ENCODE peak calls at places on chromosomes 2 and 18, in seven cellular contexts. One of them, this sample, is unnamed. For H3K4me1, the result is how much of the 10 kb centered on the place peaks cover.

GRCh38 chr2:202436631-202437030 is 60.5 kb downstream of the BMPR2 start:
- DNase-seq in CD8-positive, alpha-beta T cell: no peak
- DNase-seq in kidney: no peak
- DNase-seq in IMR-90: peak
- DNase-seq in MM.1S: no peak
- DNase-seq in keratinocyte: no peak
- DNase-seq in fibroblast of lung: peak
- DNase-seq in this sample: no peak

GRCh38 chr2:70095833-70096670 is 8.8 kb downstream of the PCBP1 start:
- DNase-seq in CD8-positive, alpha-beta T cell: no peak
- DNase-seq in kidney: no peak
- DNase-seq in IMR-90: no peak
- DNase-seq in MM.1S: no peak
- DNase-seq in keratinocyte: no peak
- DNase-seq in fibroblast of lung: no peak
- DNase-seq in this sample: no peak

GRCh38 chr2:199870581-199870980 is 19.6 kb upstream of the FTCDNL1 start:
- DNase-seq in CD8-positive, alpha-beta T cell: no peak
- DNase-seq in kidney: no peak
- DNase-seq in IMR-90: peak
- DNase-seq in MM.1S: no peak
- DNase-seq in keratinocyte: no peak
- DNase-seq in fibroblast of lung: no peak
- DNase-seq in this sample: no peak

GRCh38 chr2:36965196-36965595 is 1.1 kb downstream of the STRN start:
- DNase-seq in CD8-positive, alpha-beta T cell: no peak
- DNase-seq in kidney: no peak
- DNase-seq in IMR-90: peak
- DNase-seq in MM.1S: no peak
- DNase-seq in keratinocyte: no peak
- DNase-seq in fibroblast of lung: peak
- DNase-seq in this sample: no peak

GRCh38 chr2:122236152-122236892 is 480.9 kb downstream of the TSN start:
- DNase-seq in CD8-positive, alpha-beta T cell: no peak
- DNase-seq in kidney: peak
- DNase-seq in IMR-90: no peak
- DNase-seq in MM.1S: no peak
- DNase-seq in keratinocyte: no peak
- DNase-seq in fibroblast of lung: peak
- DNase-seq in this sample: peak

GRCh38 chr18:75252136-75252535 is 41.5 kb downstream of the TSHZ1 start:
- DNase-seq in CD8-positive, alpha-beta T cell: no peak
- DNase-seq in kidney: no peak
- DNase-seq in IMR-90: no peak
- DNase-seq in MM.1S: no peak
- DNase-seq in keratinocyte: no peak
- DNase-seq in fibroblast of lung: peak
- DNase-seq in this sample: no peak

GRCh38 chr2:43384143-43384542 is 157.7 kb upstream of the ZFP36L2 start:
- DNase-seq in CD8-positive, alpha-beta T cell: no peak
- DNase-seq in kidney: no peak
- DNase-seq in IMR-90: no peak
- DNase-seq in MM.1S: no peak
- DNase-seq in keratinocyte: no peak
- DNase-seq in fibroblast of lung: no peak
- DNase-seq in this sample: no peak

GRCh38 chr18:22624171-22624570 is 206.5 kb upstream of the CTAGE1 start:
- DNase-seq in CD8-positive, alpha-beta T cell: no peak
- DNase-seq in kidney: no peak
- DNase-seq in IMR-90: no peak
- DNase-seq in MM.1S: no peak
- DNase-seq in keratinocyte: no peak
- DNase-seq in fibroblast of lung: no peak
- DNase-seq in this sample: no peak

GRCh38 chr2:223054193-223054781 is 2.3 kb downstream of the KCNE4 start:
- DNase-seq in CD8-positive, alpha-beta T cell: no peak
- DNase-seq in kidney: peak
- DNase-seq in IMR-90: peak
- DNase-seq in MM.1S: no peak
- DNase-seq in keratinocyte: no peak
- DNase-seq in fibroblast of lung: peak
- DNase-seq in this sample: peak

GRCh38 chr18:67621025-67621713 is 104.6 kb upstream of the DSEL start:
- DNase-seq in CD8-positive, alpha-beta T cell: no peak
- DNase-seq in kidney: no peak
- DNase-seq in IMR-90: no peak
- DNase-seq in MM.1S: no peak
- DNase-seq in keratinocyte: no peak
- DNase-seq in fibroblast of lung: no peak
- DNase-seq in this sample: no peak

GRCh38 chr2:9757430-9758287 is 85.6 kb upstream of the TAF1B start:
- DNase-seq in CD8-positive, alpha-beta T cell: no peak
- DNase-seq in kidney: no peak
- DNase-seq in IMR-90: peak
- DNase-seq in MM.1S: no peak
- DNase-seq in keratinocyte: no peak
- DNase-seq in fibroblast of lung: peak
- DNase-seq in this sample: no peak

GRCh38 chr2:60549250-60550150 is 4.0 kb downstream of the BCL11A start:
- DNase-seq in CD8-positive, alpha-beta T cell: no peak
- DNase-seq in kidney: peak
- DNase-seq in IMR-90: no peak
- DNase-seq in MM.1S: peak
- DNase-seq in keratinocyte: no peak
- DNase-seq in fibroblast of lung: no peak
- DNase-seq in this sample: peak

GRCh38 chr2:43266692-43267091 is 40.3 kb upstream of the ZFP36L2 start:
- DNase-seq in CD8-positive, alpha-beta T cell: no peak
- DNase-seq in kidney: peak
- DNase-seq in IMR-90: peak
- DNase-seq in MM.1S: no peak
- DNase-seq in keratinocyte: no peak
- DNase-seq in fibroblast of lung: no peak
- DNase-seq in this sample: peak

GRCh38 chr2:138767101-138767500 is 13.1 kb downstream of the NXPH2 start:
- DNase-seq in CD8-positive, alpha-beta T cell: no peak
- DNase-seq in kidney: no peak
- DNase-seq in IMR-90: no peak
- DNase-seq in MM.1S: no peak
- DNase-seq in keratinocyte: no peak
- DNase-seq in fibroblast of lung: no peak
- DNase-seq in this sample: no peak

GRCh38 chr2:7031424-7032245 is 114.4 kb downstream of the RNF144A start:
- DNase-seq in CD8-positive, alpha-beta T cell: peak
- DNase-seq in kidney: peak
- DNase-seq in IMR-90: no peak
- DNase-seq in MM.1S: peak
- DNase-seq in keratinocyte: peak
- DNase-seq in fibroblast of lung: no peak
- DNase-seq in this sample: peak

GRCh38 chr18:48050176-48050575 is 119.7 kb upstream of the SMAD2 start:
- DNase-seq in CD8-positive, alpha-beta T cell: no peak
- DNase-seq in kidney: peak
- DNase-seq in IMR-90: no peak
- DNase-seq in MM.1S: no peak
- DNase-seq in keratinocyte: no peak
- DNase-seq in fibroblast of lung: no peak
- DNase-seq in this sample: peak

GRCh38 chr2:190213441-190214335 is 105.9 kb downstream of the HIBCH start:
- DNase-seq in CD8-positive, alpha-beta T cell: no peak
- DNase-seq in kidney: no peak
- DNase-seq in IMR-90: no peak
- DNase-seq in MM.1S: no peak
- DNase-seq in keratinocyte: no peak
- DNase-seq in fibroblast of lung: no peak
- DNase-seq in this sample: no peak

GRCh38 chr2:85956647-85957039 is 67.9 kb upstream of the ST3GAL5 start:
- DNase-seq in CD8-positive, alpha-beta T cell: no peak
- DNase-seq in kidney: no peak
- DNase-seq in IMR-90: no peak
- DNase-seq in MM.1S: no peak
- DNase-seq in keratinocyte: no peak
- DNase-seq in fibroblast of lung: no peak
- DNase-seq in this sample: no peak

GRCh38 chr2:12074126-12074883 is 327.9 kb downstream of the LPIN1 start:
- DNase-seq in CD8-positive, alpha-beta T cell: no peak
- DNase-seq in kidney: no peak
- DNase-seq in IMR-90: no peak
- DNase-seq in MM.1S: no peak
- DNase-seq in keratinocyte: no peak
- DNase-seq in fibroblast of lung: no peak
- DNase-seq in this sample: no peak

GRCh38 chr2:39487398-39488250 is 50.5 kb upstream of the MAP4K3 start:
- DNase-seq in CD8-positive, alpha-beta T cell: no peak
- DNase-seq in kidney: no peak
- DNase-seq in IMR-90: peak
- DNase-seq in MM.1S: no peak
- DNase-seq in keratinocyte: no peak
- DNase-seq in fibroblast of lung: no peak
- DNase-seq in this sample: no peak

GRCh38 chr18:69787825-69788547 is 159.7 kb downstream of the CD226 start:
- DNase-seq in CD8-positive, alpha-beta T cell: no peak
- DNase-seq in kidney: no peak
- DNase-seq in IMR-90: peak
- DNase-seq in MM.1S: no peak
- DNase-seq in keratinocyte: peak
- DNase-seq in fibroblast of lung: peak
- DNase-seq in this sample: no peak

GRCh38 chr2:29423267-29423666 is 308.1 kb downstream of the CLIP4 start:
- DNase-seq in CD8-positive, alpha-beta T cell: no peak
- DNase-seq in kidney: no peak
- DNase-seq in IMR-90: no peak
- DNase-seq in MM.1S: no peak
- DNase-seq in keratinocyte: no peak
- DNase-seq in fibroblast of lung: no peak
- DNase-seq in this sample: no peak

DNA sequence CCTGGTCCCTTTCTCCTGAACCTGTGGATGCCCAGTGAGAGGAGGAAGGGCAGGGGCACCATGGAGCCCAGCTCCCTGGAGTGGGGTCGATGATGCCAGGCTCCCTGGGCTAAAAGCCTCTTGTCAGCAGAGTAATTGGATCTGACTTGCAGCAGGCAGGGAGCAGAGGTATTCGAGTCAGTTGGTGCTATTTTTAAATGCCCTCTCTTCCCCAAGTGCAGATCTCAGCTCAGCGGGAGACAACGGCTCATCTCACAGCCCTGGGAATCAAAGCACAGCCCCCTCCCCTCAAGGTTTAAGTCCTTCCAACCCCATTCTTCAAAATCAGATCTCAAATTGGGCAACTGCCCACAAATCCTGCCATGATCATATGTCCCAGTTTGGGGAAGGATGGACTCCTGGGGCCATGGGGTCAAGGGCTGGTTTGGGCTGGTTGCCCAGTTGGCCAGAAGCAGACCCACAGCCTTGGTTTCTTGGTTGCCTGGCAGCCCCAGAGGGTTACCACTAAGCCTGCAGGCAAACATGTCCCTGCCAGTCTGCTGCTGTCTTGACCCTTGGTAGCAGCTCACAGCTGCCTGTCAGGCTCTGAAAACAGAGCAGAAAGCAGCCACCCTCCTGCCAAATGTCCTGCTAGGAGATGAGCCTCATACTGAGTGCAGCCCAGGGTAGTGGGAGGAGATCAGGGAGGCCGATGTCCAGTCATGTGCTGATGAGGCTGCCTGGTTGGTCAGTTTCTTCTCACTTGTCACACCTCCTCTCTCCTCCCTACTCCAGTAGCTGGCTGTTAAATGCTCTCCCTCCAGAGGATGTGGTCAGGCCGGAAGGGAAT is 244.9 kb downstream of the LOXHD1 start:
- DNase-seq in CD8-positive, alpha-beta T cell: no peak
- DNase-seq in kidney: no peak
- DNase-seq in IMR-90: no peak
- DNase-seq in MM.1S: no peak
- DNase-seq in keratinocyte: no peak
- DNase-seq in fibroblast of lung: peak
- DNase-seq in this sample: no peak
- H3K4me1 ChIP-seq in CD8-positive, alpha-beta T cell: under half
- H3K4me1 ChIP-seq in kidney: under half
- H3K4me1 ChIP-seq in IMR-90: under half
- H3K4me1 ChIP-seq in MM.1S: under half
- H3K4me1 ChIP-seq in keratinocyte: under half
- H3K4me1 ChIP-seq in fibroblast of lung: under half
- H3K4me1 ChIP-seq in this sample: under half

GRCh38 chr2:170394988-170395387 is 217.0 kb downstream of the MYO3B start:
- DNase-seq in CD8-positive, alpha-beta T cell: no peak
- DNase-seq in kidney: no peak
- DNase-seq in IMR-90: no peak
- DNase-seq in MM.1S: no peak
- DNase-seq in keratinocyte: no peak
- DNase-seq in fibroblast of lung: no peak
- DNase-seq in this sample: no peak
- TF ChIP-seq CTCF in CD8-positive, alpha-beta T cell: no peak
- TF ChIP-seq CTCF in kidney: no peak
- TF ChIP-seq CTCF in IMR-90: no peak
- TF ChIP-seq CTCF in MM.1S: no peak
- TF ChIP-seq CTCF in keratinocyte: no peak
- TF ChIP-seq CTCF in fibroblast of lung: no peak
- TF ChIP-seq CTCF in this sample: peak

GRCh38 chr18:13613591-13614317 is 112.6 kb downstream of the FAM210A start:
- DNase-seq in CD8-positive, alpha-beta T cell: peak
- DNase-seq in kidney: no peak
- DNase-seq in IMR-90: no peak
- DNase-seq in MM.1S: peak
- DNase-seq in keratinocyte: no peak
- DNase-seq in fibroblast of lung: no peak
- DNase-seq in this sample: no peak

GRCh38 chr18:13611616-13612110 is 114.7 kb downstream of the FAM210A start:
- DNase-seq in CD8-positive, alpha-beta T cell: no peak
- DNase-seq in kidney: peak
- DNase-seq in IMR-90: peak
- DNase-seq in MM.1S: peak
- DNase-seq in keratinocyte: no peak
- DNase-seq in fibroblast of lung: peak
- DNase-seq in this sample: peak

GRCh38 chr18:13612111-13612997 is 114.0 kb downstream of the FAM210A start:
- DNase-seq in CD8-positive, alpha-beta T cell: peak
- DNase-seq in kidney: no peak
- DNase-seq in IMR-90: no peak
- DNase-seq in MM.1S: peak
- DNase-seq in keratinocyte: no peak
- DNase-seq in fibroblast of lung: no peak
- DNase-seq in this sample: no peak

GRCh38 chr18:13614318-13614643 is 112.1 kb downstream of the FAM210A start:
- DNase-seq in CD8-positive, alpha-beta T cell: no peak
- DNase-seq in kidney: no peak
- DNase-seq in IMR-90: no peak
- DNase-seq in MM.1S: no peak
- DNase-seq in keratinocyte: no peak
- DNase-seq in fibroblast of lung: no peak
- DNase-seq in this sample: no peak

GRCh38 chr18:13613099-13613498 is 113.3 kb downstream of the FAM210A start:
- DNase-seq in CD8-positive, alpha-beta T cell: peak
- DNase-seq in kidney: no peak
- DNase-seq in IMR-90: no peak
- DNase-seq in MM.1S: no peak
- DNase-seq in keratinocyte: no peak
- DNase-seq in fibroblast of lung: no peak
- DNase-seq in this sample: no peak
- H3K4me1 ChIP-seq in CD8-positive, alpha-beta T cell: half or more
- H3K4me1 ChIP-seq in kidney: under half
- H3K4me1 ChIP-seq in IMR-90: under half
- H3K4me1 ChIP-seq in MM.1S: under half
- H3K4me1 ChIP-seq in keratinocyte: under half
- H3K4me1 ChIP-seq in fibroblast of lung: under half
- H3K4me1 ChIP-seq in this sample: under half

GRCh38 chr2:221635949-221636348 is 63.8 kb upstream of the EPHA4 start:
- DNase-seq in CD8-positive, alpha-beta T cell: no peak
- DNase-seq in kidney: no peak
- DNase-seq in IMR-90: no peak
- DNase-seq in MM.1S: no peak
- DNase-seq in keratinocyte: no peak
- DNase-seq in fibroblast of lung: no peak
- DNase-seq in this sample: peak
- TF ChIP-seq CTCF in CD8-positive, alpha-beta T cell: no peak
- TF ChIP-seq CTCF in kidney: peak
- TF ChIP-seq CTCF in IMR-90: no peak
- TF ChIP-seq CTCF in MM.1S: no peak
- TF ChIP-seq CTCF in keratinocyte: peak
- TF ChIP-seq CTCF in fibroblast of lung: no peak
- TF ChIP-seq CTCF in this sample: peak